ENCODE peak calls at places on chromosomes 3 and 15, in ten cellular contexts. N is PC-3, O is DND-41, E is HFFc6, B is fibroblast of pulmonary artery, M is GM06990, R is GM20000, X is heart left ventricle, Y is PC-9, J is GM13976. V is an unnamed sample.
A peak's percentile ranks its signal among the peaks of the same experiment; 100 is the strongest.

GRCh38 chr3:176906046-176906905 is 291.0 kb downstream of the TBL1XR1 start:
- DNase-seq in N (peak; percentile 51), O (no peak), E (no peak), B (peak; percentile 93), M (no peak), R (no peak), X (no peak), Y (peak; percentile 76), J (no peak), V (peak; percentile 39)

GRCh38 chr3:123739146-123739545 is 145.0 kb downstream of the MYLK start:
- DNase-seq in N (no peak), O (no peak), E (no peak), B (no peak), M (no peak), R (no peak), X (no peak), Y (no peak), J (no peak), V (no peak)

GRCh38 chr3:61824553-61825135 is 263.3 kb downstream of the PTPRG start:
- DNase-seq in N (no peak), O (no peak), E (no peak), B (no peak), M (no peak), R (no peak), X (no peak), Y (no peak), J (no peak), V (no peak)

GRCh38 chr15:39830166-39830565 is 47.5 kb upstream of the FSIP1 start:
- DNase-seq in N (peak; percentile 38), O (no peak), E (no peak), B (no peak), M (no peak), R (no peak), X (no peak), Y (no peak), J (no peak), V (no peak)

GRCh38 chr3:96803860-96804259 is 10.5 kb upstream of the EPHA6 start:
- DNase-seq in N (no peak), O (no peak), E (no peak), B (no peak), M (no peak), R (no peak), X (no peak), Y (no peak), J (no peak), V (no peak)

GRCh38 chr15:71545923-71546322 is 264.4 kb upstream of the NR2E3 start:
- DNase-seq in N (peak; percentile 6), O (no peak), E (no peak), B (no peak), M (no peak), R (no peak), X (no peak), Y (no peak), J (no peak), V (no peak)

GRCh38 chr3:152865675-152866074 is 30.7 kb downstream of the P2RY1 start:
- DNase-seq in N (no peak), O (no peak), E (no peak), B (no peak), M (no peak), R (no peak), X (no peak), Y (no peak), J (no peak), V (no peak)

GRCh38 chr3:15711281-15711680 is 86.5 kb downstream of the ANKRD28 start:
- DNase-seq in N (no peak), O (no peak), E (no peak), B (no peak), M (no peak), R (no peak), X (no peak), Y (no peak), J (no peak), V (no peak)

GRCh38 chr3:156787926-156788663 is 38.1 kb upstream of the LEKR1 start:
- DNase-seq in N (peak; percentile 94), O (no peak), E (peak; percentile 95), B (peak; percentile 90), M (no peak), R (no peak), X (no peak), Y (peak; percentile 83), J (peak; percentile 32), V (peak; percentile 17)

GRCh38 chr3:105353485-105354161 is 13.1 kb upstream of the ALCAM start:
- DNase-seq in N (peak; percentile 94), O (no peak), E (peak; percentile 56), B (no peak), M (no peak), R (no peak), X (peak; percentile 33), Y (peak; percentile 64), J (no peak), V (peak; percentile 24)

GRCh38 chr15:72456684-72457083 is 17.4 kb upstream of the ARIH1 start:
- DNase-seq in N (no peak), O (no peak), E (no peak), B (no peak), M (no peak), R (no peak), X (no peak), Y (no peak), J (no peak), V (no peak)

GRCh38 chr15:65751431-65751830 is 40.7 kb downstream of the DENND4A start:
- DNase-seq in N (no peak), O (no peak), E (no peak), B (no peak), M (no peak), R (no peak), X (no peak), Y (no peak), J (no peak), V (no peak)
- TF ChIP-seq CTCF in N (no peak), O (no peak), E (no peak), B (no peak), M (no peak), R (no peak), X (no peak), Y (no peak), J (no peak), V (no peak)

GRCh38 chr15:92953997-92954396 is 53.9 kb downstream of the CHD2 start:
- DNase-seq in N (no peak), O (no peak), E (no peak), B (no peak), M (no peak), R (no peak), X (no peak), Y (no peak), J (no peak), V (no peak)

GRCh38 chr15:92952451-92952850 is 52.3 kb downstream of the CHD2 start:
- DNase-seq in N (no peak), O (no peak), E (no peak), B (no peak), M (no peak), R (no peak), X (no peak), Y (no peak), J (no peak), V (no peak)

GRCh38 chr15:92953569-92953968 is 53.4 kb downstream of the CHD2 start:
- DNase-seq in N (no peak), O (no peak), E (no peak), B (no peak), M (no peak), R (no peak), X (no peak), Y (no peak), J (no peak), V (no peak)

GRCh38 chr15:92955706-92956105 is 55.6 kb downstream of the CHD2 start:
- DNase-seq in N (no peak), O (no peak), E (no peak), B (no peak), M (no peak), R (no peak), X (no peak), Y (no peak), J (no peak), V (no peak)

GRCh38 chr15:92954578-92954977 is 54.5 kb downstream of the CHD2 start:
- DNase-seq in N (peak; percentile 45), O (peak; percentile 17), E (no peak), B (no peak), M (no peak), R (no peak), X (no peak), Y (no peak), J (no peak), V (peak; percentile 37)
- TF ChIP-seq CTCF in N (peak; percentile 66), O (peak; percentile 49), E (peak; percentile 65), B (peak; percentile 42), M (peak; percentile 35), R (no peak), X (peak; percentile 13), Y (peak; percentile 34), J (no peak), V (peak; percentile 25)

GRCh38 chr3:100007313-100007712 is 107.0 kb downstream of the FILIP1L start:
- DNase-seq in N (no peak), O (no peak), E (no peak), B (no peak), M (no peak), R (no peak), X (no peak), Y (no peak), J (no peak), V (no peak)

GRCh38 chr3:100008081-100008698 is 106.1 kb downstream of the FILIP1L start:
- DNase-seq in N (no peak), O (no peak), E (no peak), B (no peak), M (no peak), R (no peak), X (no peak), Y (no peak), J (no peak), V (no peak)

GRCh38 chr3:100005670-100006393 is 108.5 kb downstream of the FILIP1L start:
- DNase-seq in N (no peak), O (no peak), E (no peak), B (peak; percentile 52), M (no peak), R (no peak), X (no peak), Y (no peak), J (no peak), V (no peak)

GRCh38 chr3:100004931-100005330 is 109.4 kb downstream of the FILIP1L start:
- DNase-seq in N (no peak), O (no peak), E (no peak), B (peak; percentile 61), M (no peak), R (no peak), X (no peak), Y (no peak), J (no peak), V (no peak)

GRCh38 chr3:100006570-100007271 is 107.6 kb downstream of the FILIP1L start:
- DNase-seq in N (peak; percentile 35), O (no peak), E (peak; percentile 41), B (peak; percentile 63), M (no peak), R (no peak), X (no peak), Y (peak; percentile 87), J (no peak), V (no peak)
- TF ChIP-seq CTCF in N (peak; percentile 44), O (no peak), E (peak; percentile 57), B (peak; percentile 25), M (no peak), R (no peak), X (no peak), Y (no peak), J (no peak), V (no peak)

DNA sequence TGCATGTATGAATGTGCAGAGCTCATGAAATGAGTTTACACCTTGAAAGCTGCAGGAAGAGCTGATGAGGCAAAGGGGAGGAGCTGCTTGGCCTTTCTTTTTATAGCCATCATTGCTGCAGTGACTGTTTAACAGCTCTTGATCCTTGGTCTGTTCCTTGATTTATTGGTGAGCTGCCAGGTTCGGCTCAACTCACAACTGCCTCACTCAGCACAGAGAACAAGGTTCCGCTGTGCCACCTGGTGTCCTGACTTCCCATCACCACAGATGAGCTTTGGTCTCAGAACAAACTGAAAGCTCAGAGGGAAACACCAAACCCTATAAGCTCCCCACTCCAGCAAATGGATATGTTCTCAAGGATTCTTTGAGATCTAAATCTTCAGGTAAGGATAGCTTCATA is 626.1 kb downstream of the MAGI1 start:
- DNase-seq in N (peak; percentile 1), O (no peak), E (no peak), B (no peak), M (peak; percentile 15), R (no peak), X (peak; percentile 74), Y (no peak), J (no peak), V (no peak)
- TF ChIP-seq CTCF in N (no peak), O (no peak), E (no peak), B (no peak), M (no peak), R (no peak), X (peak; percentile 36), Y (no peak), J (no peak), V (no peak)